ENCODE peak calls at places on chromosomes 13 and 19, in seven cellular contexts. F is stimulated activated CD4-positive, alpha-beta T cell treated with anti-CD3 and anti-CD28 coated beads, Interleukin-2, amount 100 ng/mL, for 48 hours; I is mucosa of descending colon; R is head of caudate nucleus; T is MV-4-11; L is aorta; P is activated naive CD4-positive, alpha-beta T cell treated with Interleukin-2 at 50 U/mL for 16 hours. Y is an unnamed sample.

GRCh38 chr13:94968040-94968756 is 255.9 kb upstream of the SOX21 start:
- DNase-seq in I (no peak), F (no peak), L (no peak), P (no peak), R (peak; percentile 75), T (no peak), Y (peak; percentile 9)

GRCh38 chr13:46032341-46032740 is 20.2 kb downstream of the ZC3H13 start:
- DNase-seq in P (no peak), F (no peak), T (no peak), I (no peak), L (no peak), R (no peak), Y (no peak)

GRCh38 chr13:94921181-94921580 is 208.8 kb upstream of the SOX21 start:
- DNase-seq in I (no peak), F (no peak), T (no peak), P (no peak), L (no peak), R (no peak), Y (no peak)

GRCh38 chr13:39503048-39503447 is 99.9 kb downstream of the LHFPL6 start:
- DNase-seq in L (no peak), R (no peak), F (no peak), T (no peak), I (no peak), P (no peak), Y (no peak)

GRCh38 chr13:102128216-102128800 is 273.5 kb downstream of the FGF14 start:
- DNase-seq in L (no peak), I (no peak), F (no peak), P (no peak), R (no peak), T (peak; percentile 61), Y (no peak)

GRCh38 chr13:34738251-34739170 is 203.6 kb upstream of the NBEA start:
- DNase-seq in L (no peak), T (no peak), R (no peak), F (no peak), I (no peak), P (no peak), Y (no peak)

GRCh38 chr19:57305056-57305455 is 15.2 kb upstream of the ZNF543 start:
- DNase-seq in I (no peak), F (no peak), R (no peak), P (no peak), T (no peak), L (no peak), Y (no peak)

GRCh38 chr19:18419699-18420460 is 682 bp downstream of the SSBP4 start:
- DNase-seq in L (peak; percentile 67), I (peak; percentile 71), P (peak; percentile 69), R (no peak), F (no peak), T (no peak), Y (peak; percentile 53)

GRCh38 chr19:376111-376470 is 31.5 kb upstream of the MIER2 start:
- DNase-seq in P (no peak), T (no peak), F (no peak), R (no peak), I (no peak), L (no peak), Y (no peak)

Y was measured in stimulated activated naive CD8-positive, alpha-beta T cell treated with anti-CD3 and anti-CD28 coated beads, Interleukin-15, amount 100 ng/mL, for 72 hours.